ENCODE peak calls at places on chromosomes 3 and 15, in eight cellular contexts. One of them, this sample, is unnamed.
A peak's percentile ranks its signal among the peaks of the same experiment; 100 is the strongest.

GRCh38 chr3:118102737-118103136 is 931.9 kb downstream of the IGSF11 start:
- DNase-seq in germinal center: no peak
- DNase-seq in ELR: no peak
- DNase-seq in endothelial cell: no peak
- DNase-seq in iris pigment epithelial cell: no peak
- DNase-seq in stimulated activated CD4-positive, alpha-beta T cell treated with anti-CD3 and anti-CD28 coated beads, TNF-alpha, amount 100 ng/mL, for 4 hours: no peak
- DNase-seq in T follicular helper cell: no peak
- DNase-seq in occipital lobe: no peak
- DNase-seq in this sample: no peak

GRCh38 chr3:80554304-80554703 is 786.5 kb upstream of the ROBO1 start:
- DNase-seq in stimulated activated CD4-positive, alpha-beta T cell treated with anti-CD3 and anti-CD28 coated beads, TNF-alpha, amount 100 ng/mL, for 4 hours: no peak
- DNase-seq in T follicular helper cell: no peak
- DNase-seq in ELR: no peak
- DNase-seq in endothelial cell: no peak
- DNase-seq in iris pigment epithelial cell: no peak
- DNase-seq in occipital lobe: no peak
- DNase-seq in germinal center: no peak
- DNase-seq in this sample: no peak

GRCh38 chr3:192901435-192901834 is 16.2 kb downstream of the MB21D2 start:
- DNase-seq in iris pigment epithelial cell: peak; percentile 94
- DNase-seq in germinal center: no peak
- DNase-seq in T follicular helper cell: no peak
- DNase-seq in stimulated activated CD4-positive, alpha-beta T cell treated with anti-CD3 and anti-CD28 coated beads, TNF-alpha, amount 100 ng/mL, for 4 hours: no peak
- DNase-seq in ELR: peak; percentile 99
- DNase-seq in occipital lobe: no peak
- DNase-seq in endothelial cell: no peak
- DNase-seq in this sample: no peak

GRCh38 chr3:52108302-52109232 is 45.7 kb downstream of the POC1A start:
- DNase-seq in germinal center: no peak
- DNase-seq in endothelial cell: no peak
- DNase-seq in T follicular helper cell: no peak
- DNase-seq in iris pigment epithelial cell: no peak
- DNase-seq in occipital lobe: peak; percentile 43
- DNase-seq in ELR: no peak
- DNase-seq in stimulated activated CD4-positive, alpha-beta T cell treated with anti-CD3 and anti-CD28 coated beads, TNF-alpha, amount 100 ng/mL, for 4 hours: no peak
- DNase-seq in this sample: no peak

GRCh38 chr3:178385280-178385952 is 150.8 kb upstream of the KCNMB2 start:
- DNase-seq in occipital lobe: peak; percentile 1
- DNase-seq in endothelial cell: peak; percentile 46
- DNase-seq in germinal center: peak; percentile 2
- DNase-seq in T follicular helper cell: no peak
- DNase-seq in iris pigment epithelial cell: peak; percentile 62
- DNase-seq in stimulated activated CD4-positive, alpha-beta T cell treated with anti-CD3 and anti-CD28 coated beads, TNF-alpha, amount 100 ng/mL, for 4 hours: no peak
- DNase-seq in ELR: peak; percentile 56
- DNase-seq in this sample: peak; percentile 2

GRCh38 chr3:55704521-55704920 is 217.4 kb upstream of the WNT5A start:
- DNase-seq in ELR: peak; percentile 57
- DNase-seq in T follicular helper cell: no peak
- DNase-seq in stimulated activated CD4-positive, alpha-beta T cell treated with anti-CD3 and anti-CD28 coated beads, TNF-alpha, amount 100 ng/mL, for 4 hours: no peak
- DNase-seq in occipital lobe: no peak
- DNase-seq in germinal center: no peak
- DNase-seq in iris pigment epithelial cell: peak; percentile 89
- DNase-seq in endothelial cell: no peak
- DNase-seq in this sample: no peak

GRCh38 chr15:57920916-57921315 is 144.6 kb downstream of the ALDH1A2 start:
- DNase-seq in ELR: peak; percentile 1
- DNase-seq in germinal center: no peak
- DNase-seq in occipital lobe: no peak
- DNase-seq in stimulated activated CD4-positive, alpha-beta T cell treated with anti-CD3 and anti-CD28 coated beads, TNF-alpha, amount 100 ng/mL, for 4 hours: no peak
- DNase-seq in iris pigment epithelial cell: peak; percentile 8
- DNase-seq in T follicular helper cell: no peak
- DNase-seq in endothelial cell: no peak
- DNase-seq in this sample: no peak

GRCh38 chr3:52313774-52314188 is 2.3 kb upstream of the DNAH1 start:
- DNase-seq in endothelial cell: no peak
- DNase-seq in stimulated activated CD4-positive, alpha-beta T cell treated with anti-CD3 and anti-CD28 coated beads, TNF-alpha, amount 100 ng/mL, for 4 hours: no peak
- DNase-seq in iris pigment epithelial cell: peak; percentile 76
- DNase-seq in germinal center: peak; percentile 56
- DNase-seq in T follicular helper cell: no peak
- DNase-seq in occipital lobe: no peak
- DNase-seq in ELR: peak; percentile 54
- DNase-seq in this sample: no peak

This sample was measured in effector CD4-positive, alpha-beta T cell.